ENCODE peak calls at places on chromosomes 3 and 15, in five cellular contexts. D is activated T-cell treated with anti-CD3 and anti-CD28 coated beads, Interleukin-2, amount 50 U/mL, for 72 hours; I is NAMALWA; L is tibial nerve; J is NCI-H1417. V is an unnamed sample.

GRCh38 chr15:39787479-39787878 is 4.8 kb upstream of the FSIP1 start:
- DNase-seq in J (peak; percentile 6), I (no peak), L (no peak), D (no peak), V (no peak)

GRCh38 chr3:135891121-135891520 is 74.4 kb upstream of the PPP2R3A start:
- DNase-seq in D (no peak), L (no peak), J (no peak), I (no peak), V (no peak)

GRCh38 chr3:151403246-151403645 is 18.7 kb upstream of the P2RY12 start:
- DNase-seq in D (no peak), L (no peak), I (no peak), J (no peak), V (no peak)

GRCh38 chr3:44993471-44994205 is 17.6 kb downstream of the EXOSC7 start:
- DNase-seq in J (no peak), D (no peak), L (no peak), I (no peak), V (no peak)

GRCh38 chr3:120907659-120908029 is 361 bp upstream of the STXBP5L start:
- DNase-seq in J (no peak), I (no peak), D (no peak), L (no peak), V (no peak)

GRCh38 chr3:190044142-190044541 is 76.6 kb downstream of the P3H2 start:
- DNase-seq in I (no peak), D (no peak), L (no peak), J (no peak), V (no peak)

GRCh38 chr15:43511012-43511885 is 6.2 kb upstream of the MAP1A start:
- DNase-seq in D (peak; percentile 33), J (peak; percentile 76), I (peak; percentile 53), L (no peak), V (no peak)

GRCh38 chr15:72168131-72168825 is 29.3 kb downstream of the GRAMD2A start:
- DNase-seq in D (no peak), L (no peak), I (no peak), J (no peak), V (no peak)

GRCh38 chr3:118505784-118506183 is 528.9 kb downstream of the IGSF11 start:
- DNase-seq in D (no peak), I (no peak), L (no peak), J (no peak), V (no peak)

GRCh38 chr3:174620138-174620537 is 239.0 kb upstream of the NAALADL2 start:
- DNase-seq in J (no peak), L (no peak), I (peak; percentile 32), D (no peak), V (no peak)

GRCh38 chr3:174700736-174701135 is 158.4 kb upstream of the NAALADL2 start:
- DNase-seq in L (no peak), J (peak; percentile 13), D (no peak), I (no peak), V (no peak)

GRCh38 chr3:123489400-123490004 is 40.6 kb upstream of the ADCY5 start:
- DNase-seq in I (peak; percentile 65), L (peak; percentile 92), D (peak; percentile 49), J (peak; percentile 78), V (no peak)

GRCh38 chr15:88834211-88834812 is 31.1 kb downstream of the ACAN start:
- DNase-seq in I (no peak), J (peak; percentile 30), L (peak; percentile 67), D (peak; percentile 7), V (no peak)

GRCh38 chr3:38587548-38588131 is 61.8 kb downstream of the SCN5A start:
- DNase-seq in L (no peak), I (no peak), J (peak; percentile 0), D (no peak), V (no peak)

GRCh38 chr3:158104346-158105020 is 1.7 kb downstream of the SHOX2 start:
- DNase-seq in I (no peak), L (no peak), D (no peak), J (peak; percentile 54), V (no peak)

GRCh38 chr3:11641683-11642407 is 1.9 kb downstream of the VGLL4 start:
- DNase-seq in L (no peak), D (no peak), J (peak; percentile 61), I (peak; percentile 55), V (no peak)

GRCh38 chr3:183489455-183490210 is 61.2 kb upstream of the MCF2L2 start:
- DNase-seq in D (no peak), J (no peak), L (no peak), I (no peak), V (no peak)

GRCh38 chr3:171901615-171902312 is 58.6 kb downstream of the TMEM212 start:
- DNase-seq in J (no peak), L (no peak), D (no peak), I (no peak), V (no peak)

GRCh38 chr3:144760831-144761230 is 789.2 kb downstream of the DIPK2A start:
- DNase-seq in L (no peak), I (no peak), J (no peak), D (no peak), V (no peak)

GRCh38 chr3:122911901-122912300 is 115.7 kb downstream of the SEMA5B start:
- DNase-seq in D (no peak), J (no peak), I (no peak), L (no peak), V (no peak)

GRCh38 chr3:50153782-50154475 is 1.2 kb upstream of the SEMA3F start:
- DNase-seq in L (no peak), I (no peak), D (no peak), J (no peak), V (no peak)

GRCh38 chr3:13051066-13051465 is 22.2 kb downstream of the IQSEC1 start:
- DNase-seq in L (no peak), I (no peak), J (peak; percentile 63), D (no peak), V (no peak)

GRCh38 chr15:41241251-41241964 is 10.3 kb downstream of the CHP1 start:
- DNase-seq in D (no peak), J (peak; percentile 94), L (no peak), I (no peak), V (no peak)

GRCh38 chr3:128006471-128007424 is 45.5 kb upstream of the SEC61A1 start:
- DNase-seq in J (no peak), L (no peak), D (no peak), I (no peak), V (no peak)

GRCh38 chr3:49411550-49411967 is 217 bp downstream of the RHOA start:
- DNase-seq in L (no peak), J (no peak), D (peak; percentile 71), I (no peak), V (no peak)

GRCh38 chr3:13016083-13016725 is 57.0 kb downstream of the IQSEC1 start:
- DNase-seq in I (peak; percentile 89), J (peak; percentile 62), L (peak; percentile 63), D (peak; percentile 56), V (no peak)

GRCh38 chr3:4948395-4948794 is 30.8 kb upstream of the BHLHE40 start:
- DNase-seq in D (no peak), I (no peak), L (no peak), J (no peak), V (no peak)

GRCh38 chr15:89329329-89330084 is 5.1 kb downstream of the POLG start:
- DNase-seq in J (no peak), D (peak; percentile 50), I (no peak), L (no peak), V (no peak)

GRCh38 chr3:109927161-109927560 is 589.8 kb upstream of the DPPA4 start:
- DNase-seq in I (no peak), L (no peak), D (peak; percentile 1), J (no peak), V (no peak)

GRCh38 chr3:31590650-31591049 is 57.9 kb downstream of the STT3B start:
- DNase-seq in D (no peak), I (no peak), L (no peak), J (no peak), V (no peak)

GRCh38 chr3:190655933-190656332 is 142.0 kb downstream of the IL1RAP start:
- DNase-seq in I (no peak), D (no peak), L (no peak), J (no peak), V (no peak)

GRCh38 chr3:186588619-186589018 is 18.1 kb downstream of the DNAJB11 start:
- DNase-seq in L (no peak), J (no peak), I (no peak), D (no peak), V (no peak)

GRCh38 chr15:53536479-53537120 is 222.9 kb downstream of the WDR72 start:
- DNase-seq in L (no peak), J (peak; percentile 41), I (no peak), D (no peak), V (no peak)

GRCh38 chr3:161599702-161600101 is 103.1 kb downstream of the OTOL1 start:
- DNase-seq in D (no peak), L (no peak), I (no peak), J (no peak), V (no peak)

GRCh38 chr3:40366203-40367162 is 20.5 kb upstream of the ENTPD3 start:
- DNase-seq in L (no peak), J (no peak), D (no peak), I (no peak), V (no peak)

GRCh38 chr3:151816091-151816604 is 2.2 kb downstream of the AADAC start:
- DNase-seq in I (no peak), D (no peak), L (no peak), J (peak; percentile 55), V (no peak)

GRCh38 chr15:67174864-67175573 is 79.4 kb downstream of the AAGAB start:
- DNase-seq in L (no peak), I (no peak), D (peak; percentile 36), J (peak; percentile 67), V (no peak)

GRCh38 chr15:39255760-39256159 is 325.1 kb upstream of the THBS1 start:
- DNase-seq in J (no peak), I (no peak), D (no peak), L (no peak), V (no peak)

GRCh38 chr3:113825090-113825489 is 13.5 kb upstream of the GRAMD1C start:
- DNase-seq in J (no peak), D (no peak), I (peak; percentile 32), L (no peak), V (no peak)

V was measured in stimulated activated CD4-positive, alpha-beta T cell treated with anti-CD3 and anti-CD28 coated beads, TNF-alpha, amount 100 ng/mL, for 4 hours.